ENCODE peak calls at places on chromosomes 5 and 9, in four cellular contexts. L is A549, Y is K562, S is GM12878. W is an unnamed sample.

GRCh38 chr5:35223777-35224395 is 6.4 kb downstream of the PRLR start:
- DNase-seq in L (no peak), Y (no peak), S (no peak), W (no peak)

GRCh38 chr9:128068656-128069221 is 707 bp downstream of the SLC25A25 start:
- DNase-seq in L (no peak), Y (no peak), S (no peak), W (no peak)

GRCh38 chr5:28281381-28281780 is 1243.0 kb upstream of the CDH9 start:
- DNase-seq in L (no peak), Y (no peak), S (no peak), W (no peak)

GRCh38 chr9:90801175-90801506 is 478 bp upstream of the SYK start:
- DNase-seq in L (no peak), Y (peak; percentile 15), S (no peak), W (no peak)

GRCh38 chr9:33161589-33162132 is 5.5 kb downstream of the B4GALT1 start:
- DNase-seq in L (no peak), Y (no peak), S (no peak), W (no peak)

GRCh38 chr5:151764801-151765200 is 6.4 kb upstream of the ATOX1 start:
- DNase-seq in L (no peak), Y (no peak), S (no peak), W (no peak)

GRCh38 chr5:72180925-72181324 is 73.7 kb downstream of the MAP1B start:
- DNase-seq in L (no peak), Y (no peak), S (no peak), W (no peak)

GRCh38 chr5:75167345-75167744 is 69.3 kb downstream of the ANKRD31 start:
- DNase-seq in L (peak; percentile 31), Y (no peak), S (no peak), W (no peak)

GRCh38 chr9:69028754-69029153 is 6.8 kb upstream of the FXN start:
- DNase-seq in L (no peak), Y (no peak), S (no peak), W (no peak)

GRCh38 chr5:74452851-74453250 is 187.7 kb downstream of the ENC1 start:
- DNase-seq in L (no peak), Y (no peak), S (peak; percentile 19), W (no peak)

GRCh38 chr5:125012727-125013451 is 266.4 kb upstream of the ZNF608 start:
- DNase-seq in L (no peak), Y (no peak), S (no peak), W (no peak)

GRCh38 chr5:44546283-44546682 is 157.1 kb upstream of the FGF10 start:
- DNase-seq in L (no peak), Y (no peak), S (no peak), W (peak; percentile 68)

GRCh38 chr9:7130421-7130820 is 372.6 kb downstream of the KDM4C start:
- DNase-seq in L (no peak), Y (no peak), S (no peak), W (no peak)

GRCh38 chr9:120711841-120712538 is 2.3 kb downstream of the MEGF9 start:
- DNase-seq in L (no peak), Y (peak; percentile 45), S (no peak), W (no peak)

GRCh38 chr5:126446498-126447224 is 23.5 kb downstream of the GRAMD2B start:
- DNase-seq in L (no peak), Y (peak; percentile 18), S (no peak), W (peak; percentile 88)

GRCh38 chr9:120868339-120868675 is 8.7 kb downstream of the PHF19 start:
- DNase-seq in L (no peak), Y (no peak), S (no peak), W (peak; percentile 59)

GRCh38 chr9:105994970-105995369 is 300.6 kb downstream of the TMEM38B start:
- DNase-seq in L (no peak), Y (peak; percentile 12), S (no peak), W (no peak)

GRCh38 chr9:22238809-22239684 is 207.6 kb upstream of the DMRTA1 start:
- DNase-seq in L (peak; percentile 7), Y (no peak), S (no peak), W (peak; percentile 63)

GRCh38 chr5:1253456-1254105 is 28.4 kb downstream of the SLC6A18 start:
- DNase-seq in L (no peak), Y (no peak), S (no peak), W (no peak)

GRCh38 chr5:109882546-109882945 is 192.8 kb downstream of the MAN2A1 start:
- DNase-seq in L (no peak), Y (no peak), S (no peak), W (no peak)

GRCh38 chr9:69532359-69532758 is 139.8 kb downstream of the APBA1 start:
- DNase-seq in L (no peak), Y (peak; percentile 2), S (no peak), W (peak; percentile 35)

GRCh38 chr9:77816641-77817341 is 168.7 kb upstream of the GNA14 start:
- DNase-seq in L (no peak), Y (no peak), S (no peak), W (peak; percentile 47)

GRCh38 chr9:108994695-108995094 is 18.6 kb downstream of the CTNNAL1 start:
- DNase-seq in L (no peak), Y (peak; percentile 50), S (no peak), W (peak; percentile 58)

GRCh38 chr5:176812269-176813259 is 2.2 kb downstream of the UNC5A start:
- DNase-seq in L (peak; percentile 80), Y (peak; percentile 60), S (no peak), W (no peak)

GRCh38 chr9:83934569-83935275 is 13.5 kb upstream of the KIF27 start:
- DNase-seq in L (no peak), Y (no peak), S (no peak), W (peak; percentile 60)

GRCh38 chr9:83935276-83935890 is 14.2 kb upstream of the KIF27 start:
- DNase-seq in L (no peak), Y (no peak), S (no peak), W (peak; percentile 82)

GRCh38 chr9:83932851-83933250 is 11.6 kb upstream of the KIF27 start:
- DNase-seq in L (no peak), Y (no peak), S (no peak), W (no peak)

GRCh38 chr9:83932001-83932400 is 10.8 kb upstream of the KIF27 start:
- DNase-seq in L (no peak), Y (no peak), S (no peak), W (no peak)

GRCh38 chr9:83933804-83934203 is 12.6 kb upstream of the KIF27 start:
- DNase-seq in L (no peak), Y (no peak), S (no peak), W (peak; percentile 59)
- TF ChIP-seq ELK1 in L (no peak), Y (no peak), S (no peak), W (no peak)

GRCh38 chr5:20294696-20295095 is 306.7 kb upstream of the CDH18 start:
- DNase-seq in L (no peak), Y (no peak), S (no peak), W (no peak)

GRCh38 chr5:20286512-20286911 is 298.5 kb upstream of the CDH18 start:
- DNase-seq in L (peak; percentile 22), Y (no peak), S (no peak), W (peak; percentile 58)

DNA sequence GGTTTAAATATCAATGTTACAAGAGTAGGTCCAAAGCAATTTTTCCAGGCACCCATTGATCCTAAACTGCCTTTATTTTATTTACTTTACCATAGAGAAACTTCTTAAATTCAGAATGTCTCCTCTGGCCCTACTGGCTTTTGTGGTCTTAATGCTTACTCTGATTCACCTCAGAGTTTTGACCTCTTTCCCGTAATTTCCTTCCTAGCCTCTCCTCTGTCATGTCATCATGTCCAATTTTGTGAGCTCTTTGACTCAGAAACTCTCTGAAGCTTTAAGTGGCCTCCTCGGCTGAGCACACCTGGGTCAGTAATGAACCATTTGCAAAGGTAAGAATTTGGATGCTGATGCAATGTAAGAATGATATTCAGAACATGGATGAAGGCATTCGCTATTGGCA is 303.8 kb upstream of the CDH18 start:
- DNase-seq in L (no peak), Y (no peak), S (no peak), W (no peak)
- TF ChIP-seq ELK1 in L (no peak), Y (no peak), S (no peak), W (no peak)

DNA sequence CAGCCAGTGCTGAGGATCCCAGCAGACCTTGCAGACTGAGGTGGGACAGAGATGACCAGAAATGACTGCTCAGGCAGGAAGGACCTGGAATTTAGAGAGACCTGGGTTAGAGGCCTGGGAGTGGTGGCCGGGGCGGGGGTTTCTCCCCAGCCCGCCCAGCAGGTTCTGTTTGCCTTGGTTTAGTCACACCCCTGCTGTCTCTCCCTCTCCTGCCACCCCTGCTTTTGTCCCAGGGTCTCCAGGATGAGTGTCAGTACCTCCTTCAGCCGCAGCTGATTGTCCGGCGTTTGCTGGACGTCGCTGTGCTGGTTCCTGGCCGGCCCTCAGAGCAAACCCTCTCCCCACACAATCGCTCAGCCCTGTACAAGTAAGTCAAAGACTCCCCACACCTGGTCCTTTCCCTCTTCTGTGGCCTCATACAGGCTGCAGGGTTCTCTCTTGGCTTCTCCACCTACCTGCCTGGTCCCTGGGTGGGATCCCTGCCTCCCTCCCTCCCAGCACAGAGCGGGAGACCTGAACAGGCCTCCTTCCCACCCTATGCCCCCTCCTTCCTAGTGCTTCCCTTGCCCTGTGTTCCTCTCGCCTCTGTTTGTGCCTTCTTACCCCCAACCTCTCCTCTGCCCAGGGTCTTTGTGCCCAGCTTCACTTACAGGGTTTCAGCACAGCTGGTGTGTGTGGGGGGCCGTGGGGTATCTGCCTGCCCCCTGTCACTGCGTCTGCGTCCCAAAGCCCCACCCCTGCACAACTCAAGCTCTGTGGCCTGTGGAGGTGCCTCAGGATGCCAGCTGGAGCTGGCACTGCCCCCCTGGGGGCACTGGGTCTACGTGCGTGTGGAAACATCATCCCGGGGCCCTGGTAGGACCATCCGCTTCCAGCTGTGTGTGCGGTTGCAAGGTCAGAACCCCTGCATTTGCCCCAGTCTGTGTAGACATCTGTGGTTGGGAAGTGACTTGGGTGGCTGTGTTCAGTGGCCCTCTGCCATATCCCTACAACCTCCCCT is 12.2 kb downstream of the TMEM8B start:
- DNase-seq in L (no peak), Y (no peak), S (no peak), W (no peak)
- TF ChIP-seq ELK1 in L (no peak), Y (no peak), S (no peak), W (no peak)

DNA sequence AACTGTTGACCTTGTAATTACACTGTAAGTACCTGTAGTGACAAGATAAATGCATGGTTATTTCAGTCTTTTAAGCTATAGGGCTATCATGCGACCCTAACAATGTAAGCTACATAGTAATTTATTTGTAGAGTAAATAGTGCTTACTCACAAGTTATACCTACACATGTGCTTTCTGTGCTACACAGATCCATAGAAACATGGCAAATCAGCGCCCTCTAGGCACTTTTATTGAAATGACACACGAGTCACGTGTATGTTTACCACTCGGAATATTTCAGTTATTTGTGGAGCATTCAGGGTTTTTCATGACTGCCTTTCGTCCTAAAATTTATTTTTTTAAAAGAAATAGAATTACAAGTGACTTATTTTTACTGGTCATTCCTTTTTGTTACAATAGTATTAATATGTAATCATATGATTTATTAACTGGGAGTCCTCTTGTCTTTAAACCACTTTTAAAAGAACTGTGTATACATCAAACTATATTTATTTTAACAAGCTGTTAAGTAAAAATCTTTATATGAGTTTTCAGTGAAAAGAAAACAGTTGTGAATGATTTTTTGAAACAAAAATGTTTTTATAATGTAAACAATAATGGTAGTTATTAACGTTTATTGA is 1242.3 kb upstream of the WWC1 start:
- DNase-seq in L (peak; percentile 7), Y (peak; percentile 29), S (no peak), W (no peak)
- TF ChIP-seq ELK1 in L (no peak), Y (no peak), S (no peak), W (no peak)

W was measured in IMR-90.